ENCODE peak calls at places on chromosomes 11 and 22, in six cellular contexts. U is EL; Z is activated T-cell treated with anti-CD3 and anti-CD28 coated beads, Interleukin-2, amount 50 U/mL, for 72 hours; G is sciatic nerve; S is foreskin fibroblast; M is hippocampal formation. P is an unnamed sample.

GRCh38 chr22:26169312-26170111 is at the start of gene SEZ6L:
- DNase-seq in S (no peak), U (no peak), G (no peak), M (peak), Z (no peak), P (no peak)

GRCh38 chr11:1152316-1153104 is 5.2 kb upstream of the MUC5AC start:
- DNase-seq in M (no peak), S (no peak), U (peak), Z (peak), G (no peak), P (peak)

GRCh38 chr22:42388130-42388797 is 43.9 kb downstream of the NFAM1 start:
- DNase-seq in G (no peak), Z (no peak), M (no peak), S (no peak), U (no peak), P (no peak)

GRCh38 chr11:7511405-7511804 is 2.4 kb upstream of the PPFIBP2 start:
- DNase-seq in Z (no peak), U (no peak), G (no peak), M (peak), S (no peak), P (no peak)

GRCh38 chr22:44969817-44970216 is 40.0 kb downstream of the PHF21B start:
- DNase-seq in S (no peak), M (no peak), Z (no peak), G (no peak), U (no peak), P (no peak)

GRCh38 chr11:45383229-45383628 is 97.1 kb upstream of the SYT13 start:
- DNase-seq in S (peak), U (peak), Z (no peak), M (no peak), G (no peak), P (no peak)

GRCh38 chr11:22797081-22797480 is 32.5 kb downstream of the SVIP start:
- DNase-seq in G (no peak), U (no peak), S (no peak), M (peak), Z (no peak), P (no peak)

GRCh38 chr22:40263191-40263590 is 83.1 kb upstream of the ADSL start:
- DNase-seq in Z (no peak), G (no peak), S (no peak), M (no peak), U (no peak), P (no peak)

GRCh38 chr11:58498464-58498863 is 9.4 kb downstream of the OR5B21 start:
- DNase-seq in M (no peak), U (no peak), G (no peak), S (no peak), Z (peak), P (peak)

GRCh38 chr11:61061081-61061826 is 41.0 kb upstream of the CD5 start:
- DNase-seq in G (no peak), Z (peak), U (peak), M (no peak), S (no peak), P (peak)

P was measured in activated CD8-positive, alpha-beta T cell treated with anti-CD3 and anti-CD28 coated beads, Interleukin-2, amount 10 ng/mL, durations not matched to agents 7 days and 5 days.